ENCODE peak calls at places on chromosome 22, in eight cellular contexts. One of them, this sample, is unnamed.

GRCh38 chr22:25393121-25393805 is 171.2 kb upstream of the GRK3 start:
- DNase-seq in T47D: no peak
- DNase-seq in left ventricle myocardium inferior: no peak
- DNase-seq in ELF-1: no peak
- DNase-seq in NCI-H345: no peak
- DNase-seq in NB4: peak; percentile 33
- DNase-seq in cardiac fibroblast: no peak
- DNase-seq in naive thymus-derived CD8-positive, alpha-beta T cell: no peak
- DNase-seq in this sample: no peak

GRCh38 chr22:27487600-27488450 is 313.7 kb downstream of the MN1 start:
- DNase-seq in NCI-H345: no peak
- DNase-seq in cardiac fibroblast: no peak
- DNase-seq in T47D: no peak
- DNase-seq in NB4: no peak
- DNase-seq in naive thymus-derived CD8-positive, alpha-beta T cell: no peak
- DNase-seq in ELF-1: no peak
- DNase-seq in left ventricle myocardium inferior: no peak
- DNase-seq in this sample: peak; percentile 25

GRCh38 chr22:49103314-49104052 is 724.2 kb downstream of the BRD1 start:
- DNase-seq in T47D: no peak
- DNase-seq in cardiac fibroblast: no peak
- DNase-seq in naive thymus-derived CD8-positive, alpha-beta T cell: no peak
- DNase-seq in ELF-1: no peak
- DNase-seq in left ventricle myocardium inferior: no peak
- DNase-seq in NCI-H345: peak; percentile 82
- DNase-seq in NB4: no peak
- DNase-seq in this sample: no peak

GRCh38 chr22:37501610-37502341 is 15.6 kb upstream of the MFNG start:
- DNase-seq in naive thymus-derived CD8-positive, alpha-beta T cell: no peak
- DNase-seq in cardiac fibroblast: peak; percentile 92
- DNase-seq in ELF-1: no peak
- DNase-seq in T47D: peak; percentile 35
- DNase-seq in left ventricle myocardium inferior: peak; percentile 67
- DNase-seq in NCI-H345: no peak
- DNase-seq in NB4: no peak
- DNase-seq in this sample: peak; percentile 91

GRCh38 chr22:42434283-42434682 is 2.1 kb upstream of the NFAM1 start:
- DNase-seq in NB4: no peak
- DNase-seq in ELF-1: no peak
- DNase-seq in left ventricle myocardium inferior: no peak
- DNase-seq in NCI-H345: peak; percentile 59
- DNase-seq in T47D: no peak
- DNase-seq in cardiac fibroblast: peak; percentile 17
- DNase-seq in naive thymus-derived CD8-positive, alpha-beta T cell: no peak
- DNase-seq in this sample: no peak

GRCh38 chr22:46674906-46675305 is 54.7 kb downstream of the GRAMD4 start:
- DNase-seq in NCI-H345: no peak
- DNase-seq in left ventricle myocardium inferior: no peak
- DNase-seq in T47D: no peak
- DNase-seq in NB4: no peak
- DNase-seq in ELF-1: no peak
- DNase-seq in cardiac fibroblast: no peak
- DNase-seq in naive thymus-derived CD8-positive, alpha-beta T cell: no peak
- DNase-seq in this sample: no peak

GRCh38 chr22:44219101-44219870 is 38.6 kb downstream of the PARVG start:
- DNase-seq in NB4: no peak
- DNase-seq in T47D: no peak
- DNase-seq in left ventricle myocardium inferior: no peak
- DNase-seq in cardiac fibroblast: no peak
- DNase-seq in ELF-1: no peak
- DNase-seq in NCI-H345: no peak
- DNase-seq in naive thymus-derived CD8-positive, alpha-beta T cell: no peak
- DNase-seq in this sample: no peak

GRCh38 chr22:27972732-27973698 is 54.0 kb upstream of the PITPNB start:
- DNase-seq in cardiac fibroblast: peak; percentile 29
- DNase-seq in ELF-1: no peak
- DNase-seq in NCI-H345: no peak
- DNase-seq in NB4: no peak
- DNase-seq in left ventricle myocardium inferior: no peak
- DNase-seq in naive thymus-derived CD8-positive, alpha-beta T cell: no peak
- DNase-seq in T47D: no peak
- DNase-seq in this sample: no peak

GRCh38 chr22:45237065-45237990 is 3.4 kb downstream of the KIAA0930 start:
- DNase-seq in ELF-1: no peak
- DNase-seq in cardiac fibroblast: no peak
- DNase-seq in T47D: no peak
- DNase-seq in NCI-H345: no peak
- DNase-seq in naive thymus-derived CD8-positive, alpha-beta T cell: no peak
- DNase-seq in NB4: no peak
- DNase-seq in left ventricle myocardium inferior: no peak
- DNase-seq in this sample: no peak

GRCh38 chr22:45429424-45429823 is 15.9 kb downstream of the RIBC2 start:
- DNase-seq in ELF-1: no peak
- DNase-seq in cardiac fibroblast: no peak
- DNase-seq in left ventricle myocardium inferior: no peak
- DNase-seq in NCI-H345: no peak
- DNase-seq in naive thymus-derived CD8-positive, alpha-beta T cell: no peak
- DNase-seq in T47D: no peak
- DNase-seq in NB4: no peak
- DNase-seq in this sample: no peak

GRCh38 chr22:17785185-17786184 is 11.2 kb upstream of the BID start:
- DNase-seq in left ventricle myocardium inferior: peak; percentile 54
- DNase-seq in ELF-1: peak; percentile 87
- DNase-seq in cardiac fibroblast: peak; percentile 23
- DNase-seq in NCI-H345: peak; percentile 1
- DNase-seq in NB4: peak; percentile 65
- DNase-seq in naive thymus-derived CD8-positive, alpha-beta T cell: peak; percentile 61
- DNase-seq in T47D: peak; percentile 76
- DNase-seq in this sample: no peak

GRCh38 chr22:21652547-21653545 is 10.7 kb downstream of the SDF2L1 start:
- DNase-seq in cardiac fibroblast: no peak
- DNase-seq in NB4: no peak
- DNase-seq in naive thymus-derived CD8-positive, alpha-beta T cell: no peak
- DNase-seq in ELF-1: peak; percentile 97
- DNase-seq in T47D: no peak
- DNase-seq in left ventricle myocardium inferior: no peak
- DNase-seq in NCI-H345: no peak
- DNase-seq in this sample: no peak

GRCh38 chr22:31250740-31251330 is 38.7 kb downstream of the LIMK2 start:
- DNase-seq in T47D: no peak
- DNase-seq in NCI-H345: no peak
- DNase-seq in ELF-1: no peak
- DNase-seq in naive thymus-derived CD8-positive, alpha-beta T cell: no peak
- DNase-seq in cardiac fibroblast: no peak
- DNase-seq in NB4: peak; percentile 42
- DNase-seq in left ventricle myocardium inferior: no peak
- DNase-seq in this sample: no peak

GRCh38 chr22:19038164-19038546 is 84.1 kb downstream of the DGCR2 start:
- DNase-seq in NB4: no peak
- DNase-seq in naive thymus-derived CD8-positive, alpha-beta T cell: no peak
- DNase-seq in left ventricle myocardium inferior: no peak
- DNase-seq in ELF-1: no peak
- DNase-seq in cardiac fibroblast: no peak
- DNase-seq in T47D: no peak
- DNase-seq in NCI-H345: no peak
- DNase-seq in this sample: no peak

GRCh38 chr22:43883012-43883661 is 8.7 kb downstream of the PNPLA5 start:
- DNase-seq in T47D: peak; percentile 74
- DNase-seq in left ventricle myocardium inferior: no peak
- DNase-seq in naive thymus-derived CD8-positive, alpha-beta T cell: peak; percentile 37
- DNase-seq in NB4: peak; percentile 79
- DNase-seq in NCI-H345: peak; percentile 55
- DNase-seq in ELF-1: peak; percentile 94
- DNase-seq in cardiac fibroblast: peak; percentile 68
- DNase-seq in this sample: peak; percentile 47

GRCh38 chr22:45888221-45889092 is 88.5 kb downstream of the WNT7B start:
- DNase-seq in NB4: no peak
- DNase-seq in T47D: no peak
- DNase-seq in ELF-1: no peak
- DNase-seq in cardiac fibroblast: no peak
- DNase-seq in NCI-H345: no peak
- DNase-seq in left ventricle myocardium inferior: no peak
- DNase-seq in naive thymus-derived CD8-positive, alpha-beta T cell: no peak
- DNase-seq in this sample: no peak

GRCh38 chr22:17359501-17359900 is 9.8 kb upstream of the CECR2 start:
- DNase-seq in NCI-H345: no peak
- DNase-seq in NB4: peak; percentile 80
- DNase-seq in left ventricle myocardium inferior: no peak
- DNase-seq in ELF-1: no peak
- DNase-seq in naive thymus-derived CD8-positive, alpha-beta T cell: no peak
- DNase-seq in T47D: no peak
- DNase-seq in cardiac fibroblast: no peak
- DNase-seq in this sample: no peak

GRCh38 chr22:46454910-46455269 is 82.5 kb downstream of the CELSR1 start:
- DNase-seq in NB4: no peak
- DNase-seq in naive thymus-derived CD8-positive, alpha-beta T cell: no peak
- DNase-seq in T47D: no peak
- DNase-seq in left ventricle myocardium inferior: no peak
- DNase-seq in NCI-H345: no peak
- DNase-seq in cardiac fibroblast: no peak
- DNase-seq in ELF-1: peak; percentile 58
- DNase-seq in this sample: no peak

GRCh38 chr22:50337262-50338041 is 5.7 kb upstream of the PPP6R2 start:
- DNase-seq in cardiac fibroblast: no peak
- DNase-seq in naive thymus-derived CD8-positive, alpha-beta T cell: no peak
- DNase-seq in NB4: no peak
- DNase-seq in NCI-H345: no peak
- DNase-seq in ELF-1: no peak
- DNase-seq in T47D: no peak
- DNase-seq in left ventricle myocardium inferior: no peak
- DNase-seq in this sample: no peak

GRCh38 chr22:32532819-32533128 is 58.2 kb downstream of the FBXO7 start:
- DNase-seq in NCI-H345: no peak
- DNase-seq in cardiac fibroblast: no peak
- DNase-seq in T47D: no peak
- DNase-seq in ELF-1: no peak
- DNase-seq in NB4: no peak
- DNase-seq in naive thymus-derived CD8-positive, alpha-beta T cell: no peak
- DNase-seq in left ventricle myocardium inferior: no peak
- DNase-seq in this sample: no peak

GRCh38 chr22:22894740-22895731 is 7.4 kb downstream of the IGLL5 start:
- DNase-seq in ELF-1: no peak
- DNase-seq in naive thymus-derived CD8-positive, alpha-beta T cell: no peak
- DNase-seq in NB4: no peak
- DNase-seq in left ventricle myocardium inferior: no peak
- DNase-seq in T47D: no peak
- DNase-seq in cardiac fibroblast: no peak
- DNase-seq in NCI-H345: no peak
- DNase-seq in this sample: no peak

GRCh38 chr22:26416256-26416655 is 12.8 kb upstream of the ASPHD2 start:
- DNase-seq in NB4: no peak
- DNase-seq in ELF-1: no peak
- DNase-seq in left ventricle myocardium inferior: no peak
- DNase-seq in T47D: no peak
- DNase-seq in cardiac fibroblast: no peak
- DNase-seq in naive thymus-derived CD8-positive, alpha-beta T cell: no peak
- DNase-seq in NCI-H345: no peak
- DNase-seq in this sample: no peak

GRCh38 chr22:46009730-46010129 is 32.8 kb upstream of the WNT7B start:
- DNase-seq in ELF-1: no peak
- DNase-seq in cardiac fibroblast: no peak
- DNase-seq in left ventricle myocardium inferior: peak; percentile 7
- DNase-seq in T47D: no peak
- DNase-seq in NB4: no peak
- DNase-seq in NCI-H345: no peak
- DNase-seq in naive thymus-derived CD8-positive, alpha-beta T cell: no peak
- DNase-seq in this sample: no peak

GRCh38 chr22:22884888-22885840 is 2.5 kb upstream of the IGLL5 start:
- DNase-seq in left ventricle myocardium inferior: no peak
- DNase-seq in naive thymus-derived CD8-positive, alpha-beta T cell: no peak
- DNase-seq in cardiac fibroblast: no peak
- DNase-seq in ELF-1: no peak
- DNase-seq in T47D: no peak
- DNase-seq in NB4: peak; percentile 62
- DNase-seq in NCI-H345: no peak
- DNase-seq in this sample: no peak

GRCh38 chr22:32800158-32800557 is 1.3 kb upstream of the TIMP3 start:
- DNase-seq in left ventricle myocardium inferior: peak; percentile 62
- DNase-seq in ELF-1: no peak
- DNase-seq in T47D: no peak
- DNase-seq in cardiac fibroblast: no peak
- DNase-seq in NB4: no peak
- DNase-seq in NCI-H345: no peak
- DNase-seq in naive thymus-derived CD8-positive, alpha-beta T cell: no peak
- DNase-seq in this sample: no peak

GRCh38 chr22:27431896-27432295 is 369.7 kb downstream of the MN1 start:
- DNase-seq in ELF-1: no peak
- DNase-seq in naive thymus-derived CD8-positive, alpha-beta T cell: no peak
- DNase-seq in NCI-H345: no peak
- DNase-seq in cardiac fibroblast: no peak
- DNase-seq in left ventricle myocardium inferior: no peak
- DNase-seq in T47D: no peak
- DNase-seq in NB4: no peak
- DNase-seq in this sample: no peak